ENCODE peak calls at places on chromosomes 11 and 22, in eight cellular contexts. D is A549, V is gastrocnemius medialis, O is body of pancreas, P is IMR-90, L is sigmoid colon, Z is lower lobe of right lung, J is ovary. R is an unnamed sample. For H3K9me3 and H3K4me1, the result is how much of the 10 kb centered on the place peaks cover.

GRCh38 chr11:7513210-7514098 is at the start of gene PPFIBP2:
- DNase-seq in V (peak), O (peak), Z (peak), L (peak), D (peak), P (peak), J (peak), R (peak)

GRCh38 chr11:73518195-73518594 is 79.7 kb downstream of the FAM168A start:
- DNase-seq in O (no peak), P (no peak), Z (no peak), V (no peak), J (no peak), D (no peak), L (no peak), R (no peak)

GRCh38 chr22:46576556-46577351 is 39.3 kb upstream of the CELSR1 start:
- DNase-seq in L (peak), P (peak), J (peak), O (peak), V (no peak), Z (peak), D (peak), R (peak)

GRCh38 chr11:84056696-84057095 is 770.5 kb upstream of the CCDC90B start:
- DNase-seq in O (no peak), J (no peak), V (no peak), L (no peak), Z (no peak), P (peak), D (no peak), R (no peak)

GRCh38 chr22:44947846-44948245 is 62.0 kb downstream of the PHF21B start:
- DNase-seq in D (no peak), J (no peak), V (no peak), O (no peak), P (no peak), L (no peak), Z (no peak), R (no peak)

GRCh38 chr22:39748877-39749276 is 144.7 kb downstream of the ENTHD1 start:
- DNase-seq in D (no peak), L (no peak), P (peak), V (no peak), Z (no peak), J (no peak), O (no peak), R (no peak)

GRCh38 chr11:33829430-33830141 is 55.3 kb upstream of the FBXO3 start:
- DNase-seq in Z (no peak), O (peak), D (peak), P (peak), V (no peak), L (no peak), J (peak), R (peak)

GRCh38 chr11:101133190-101133589 is 3.6 kb upstream of the PGR start:
- DNase-seq in D (no peak), O (no peak), J (no peak), V (no peak), P (no peak), Z (no peak), L (no peak), R (no peak)

GRCh38 chr22:24592846-24593809 is at the start of gene LRRC75B:
- DNase-seq in L (peak), V (peak), O (peak), Z (peak), J (peak), D (peak), P (peak), R (peak)

GRCh38 chr22:31526275-31526674 is 29.9 kb downstream of the SFI1 start:
- DNase-seq in Z (no peak), V (no peak), J (no peak), O (no peak), L (no peak), D (no peak), P (no peak), R (no peak)

GRCh38 chr22:29156507-29156906 is 49.2 kb upstream of the EMID1 start:
- DNase-seq in V (no peak), D (no peak), L (peak), Z (no peak), O (no peak), J (no peak), P (peak), R (no peak)

GRCh38 chr11:64457416-64458010 is 98.6 kb downstream of the RPS6KA4 start:
- DNase-seq in J (no peak), P (no peak), Z (no peak), V (no peak), D (no peak), O (no peak), L (peak), R (no peak)

GRCh38 chr11:46293066-46293465 is 15.6 kb downstream of the CREB3L1 start:
- DNase-seq in D (no peak), P (no peak), Z (no peak), V (no peak), O (no peak), J (no peak), L (no peak), R (no peak)

GRCh38 chr11:30938801-30939200 is 352.6 kb upstream of the MPPED2 start:
- DNase-seq in V (no peak), O (no peak), J (no peak), D (no peak), P (no peak), Z (no peak), L (no peak), R (no peak)

GRCh38 chr22:26953380-26953807 is 296.0 kb downstream of the MIAT start:
- DNase-seq in Z (no peak), L (no peak), D (no peak), P (no peak), J (no peak), V (no peak), O (no peak), R (no peak)

GRCh38 chr11:17116121-17116520 is 38.7 kb upstream of the RPS13 start:
- DNase-seq in L (no peak), D (no peak), P (no peak), Z (no peak), V (no peak), O (no peak), J (no peak), R (no peak)

GRCh38 chr22:50672471-50673230 is at the start of gene SHANK3:
- DNase-seq in V (peak), P (no peak), O (peak), L (peak), D (no peak), J (no peak), Z (peak), R (no peak)

GRCh38 chr22:17266261-17266971 is 47.2 kb upstream of the ADA2 start:
- DNase-seq in L (no peak), D (no peak), J (no peak), P (no peak), Z (no peak), V (peak), O (peak), R (peak)

GRCh38 chr22:50250555-50251471 is at the start of gene HDAC10:
- DNase-seq in V (no peak), O (peak), L (peak), D (no peak), P (peak), Z (peak), J (peak), R (peak)

GRCh38 chr11:116731097-116731761 is 41.6 kb downstream of the BUD13 start:
- DNase-seq in Z (no peak), P (peak), J (no peak), V (peak), D (no peak), L (no peak), O (no peak), R (peak)

GRCh38 chr22:44088976-44089570 is 65.0 kb downstream of the PARVB start:
- DNase-seq in Z (no peak), P (peak), O (no peak), J (no peak), V (peak), L (peak), D (no peak), R (no peak)

DNA sequence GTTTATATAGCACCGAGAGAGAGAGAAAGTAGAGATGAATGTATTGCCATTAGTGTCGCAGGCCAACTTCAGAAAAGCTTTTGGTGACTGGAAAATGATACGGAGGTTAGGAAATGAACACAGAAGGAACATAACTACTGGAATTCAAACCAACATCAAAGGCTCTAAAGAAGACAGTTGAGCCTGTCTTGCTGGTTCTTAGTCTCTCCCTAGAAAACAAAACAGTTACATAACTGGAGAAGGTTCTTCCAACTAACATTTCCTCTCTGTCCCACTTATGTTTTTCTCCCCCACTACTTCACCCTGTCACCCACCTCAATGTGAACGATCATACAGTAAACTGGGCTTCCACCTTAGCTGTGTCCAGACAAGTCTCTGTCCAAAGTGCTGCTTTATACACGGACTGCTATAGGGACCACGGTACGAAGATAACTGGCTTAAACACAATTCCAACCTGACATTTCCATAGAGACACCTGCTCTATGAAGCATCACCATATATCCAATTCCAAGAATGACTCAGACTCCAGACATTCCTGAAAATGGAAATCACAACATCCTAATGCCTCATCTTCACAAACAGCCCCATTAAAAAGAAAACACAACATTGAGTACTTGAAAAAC is 85.2 kb upstream of the ARHGAP32 start:
- DNase-seq in V (no peak), J (no peak), Z (no peak), L (no peak), D (no peak), O (no peak), P (peak), R (no peak)
- H3K4me3 ChIP-seq in V (no peak), J (no peak), Z (peak), L (no peak), D (peak), O (no peak), P (no peak), R (no peak)

DNA sequence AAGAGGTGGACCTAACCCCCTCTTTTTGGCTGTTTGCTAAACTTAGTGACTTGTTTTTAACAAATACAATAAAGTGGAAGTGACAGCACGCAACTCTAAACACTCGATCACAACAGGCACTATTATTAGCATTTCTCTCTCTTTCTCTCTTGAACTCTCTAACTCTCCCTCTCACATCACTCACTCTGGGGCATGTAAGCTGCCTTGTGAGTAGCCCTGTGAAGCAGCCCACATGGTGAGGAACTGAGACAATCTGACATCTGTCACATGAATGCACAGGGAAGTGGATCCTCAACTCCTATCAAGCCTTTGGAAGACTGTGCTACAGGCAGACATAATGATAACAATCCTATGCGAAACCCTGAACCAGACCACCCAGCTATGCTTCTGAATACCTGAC is 609.0 kb upstream of the CNTN5 start:
- DNase-seq in J (no peak), D (no peak), Z (no peak), O (no peak), V (no peak), L (no peak), P (no peak), R (no peak)
- H3K9me3 ChIP-seq in J (under half), D (under half), Z (under half), O (under half), V (under half), L (under half), P (under half), R (under half)

DNA sequence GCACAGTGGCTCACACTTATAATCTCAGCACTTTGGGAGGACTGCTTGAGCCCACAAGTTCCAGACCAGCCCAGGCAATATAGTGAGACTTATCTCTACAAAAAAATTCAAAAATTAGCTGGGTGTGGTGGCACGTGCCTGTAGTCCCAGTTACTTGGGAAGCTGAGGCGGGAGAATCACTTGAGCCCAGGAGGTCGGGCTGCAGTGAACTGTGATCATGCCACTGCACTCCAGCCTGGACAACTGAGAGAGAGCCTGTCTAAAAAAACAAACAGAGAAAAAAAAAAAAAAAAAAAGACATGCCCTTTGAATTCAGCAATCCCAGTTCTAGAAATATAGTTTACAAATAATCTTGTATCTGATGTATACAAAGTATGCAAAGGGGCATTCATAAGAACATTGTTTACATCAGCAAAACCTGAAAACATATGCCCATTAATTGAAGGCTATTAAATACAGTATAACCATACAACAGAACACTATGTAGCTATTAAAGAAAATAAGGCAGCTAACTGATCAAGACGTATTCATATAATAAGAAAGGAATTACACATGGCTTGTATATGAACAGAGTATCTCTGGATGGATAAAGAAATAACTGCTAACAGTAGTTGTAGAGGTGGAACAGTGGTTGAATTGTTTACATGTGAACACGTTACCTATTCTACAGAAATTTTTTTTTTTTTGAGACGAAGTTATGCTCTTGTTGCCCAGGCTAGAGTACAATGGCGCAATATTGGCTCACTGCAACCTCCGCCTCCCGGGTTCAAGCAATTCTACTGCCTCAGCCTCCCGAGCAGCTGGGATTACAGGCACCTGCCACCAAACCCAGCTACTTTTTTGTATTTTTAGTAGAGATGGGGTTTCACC is 35.7 kb downstream of the CELF1 start:
- DNase-seq in V (no peak), P (no peak), J (no peak), D (no peak), Z (no peak), O (no peak), L (no peak), R (no peak)
- H3K4me1 ChIP-seq in V (half or more), P (under half), J (under half), D (half or more), Z (half or more), O (under half), L (half or more), R (under half)

GRCh38 chr11:68325894-68326220 is 13.5 kb downstream of the LRP5 start:
- DNase-seq in J (no peak), V (no peak), L (no peak), O (no peak), Z (no peak), D (no peak), P (no peak), R (no peak)

GRCh38 chr11:68329496-68329895 is 17.1 kb downstream of the LRP5 start:
- DNase-seq in L (no peak), J (no peak), Z (no peak), V (no peak), D (no peak), P (no peak), O (no peak), R (no peak)

GRCh38 chr11:68328374-68329091 is 16.1 kb downstream of the LRP5 start:
- DNase-seq in O (peak), V (no peak), L (peak), P (no peak), J (no peak), Z (no peak), D (no peak), R (no peak)

GRCh38 chr11:68326334-68327215 is 14.2 kb downstream of the LRP5 start:
- DNase-seq in J (no peak), V (no peak), L (no peak), O (no peak), Z (no peak), D (no peak), P (no peak), R (no peak)

GRCh38 chr11:68327586-68328370 is 15.4 kb downstream of the LRP5 start:
- DNase-seq in J (no peak), L (no peak), Z (no peak), D (no peak), P (no peak), O (no peak), V (no peak), R (no peak)
- H3K4me3 ChIP-seq in J (no peak), L (no peak), Z (no peak), D (no peak), P (no peak), O (no peak), V (no peak), R (no peak)